ENCODE peak calls at places on chromosome 18, in four cellular contexts. Z is HepG2, C is GM12878, D is A549. Q is an unnamed sample.

GRCh38 chr18:33282709-33283333 is 157.7 kb downstream of the CCDC178 start:
- DNase-seq in D (no peak), Z (no peak), C (no peak), Q (no peak)

GRCh38 chr18:37322497-37323035 is 243.0 kb downstream of the CELF4 start:
- DNase-seq in D (peak), Z (peak), C (no peak), Q (peak)

GRCh38 chr18:58443671-58444070 is 185.2 kb downstream of the ALPK2 start:
- DNase-seq in Z (no peak), C (no peak), D (no peak), Q (no peak)

GRCh38 chr18:7568426-7568825 is 1.3 kb downstream of the PTPRM start:
- DNase-seq in C (no peak), D (no peak), Z (peak), Q (no peak)

GRCh38 chr18:10298346-10298745 is 156.1 kb upstream of the APCDD1 start:
- DNase-seq in Z (no peak), D (no peak), C (no peak), Q (no peak)

GRCh38 chr18:58991127-58991798 is 126.6 kb downstream of the ZNF532 start:
- DNase-seq in D (no peak), C (peak), Z (no peak), Q (no peak)

GRCh38 chr18:2827076-2827475 is 19.7 kb upstream of the EMILIN2 start:
- DNase-seq in D (no peak), C (no peak), Z (no peak), Q (no peak)

GRCh38 chr18:22594155-22594690 is 176.5 kb upstream of the CTAGE1 start:
- DNase-seq in C (no peak), Z (no peak), D (no peak), Q (no peak)

GRCh38 chr18:13823707-13824395 is at the start of gene MC5R:
- DNase-seq in C (no peak), Z (peak), D (peak), Q (peak)

GRCh38 chr18:13688191-13689136 is 37.9 kb downstream of the FAM210A start:
- DNase-seq in Z (no peak), D (no peak), C (no peak), Q (no peak)

GRCh38 chr18:7576685-7577084 is 9.6 kb downstream of the PTPRM start:
- DNase-seq in Z (no peak), C (no peak), D (no peak), Q (no peak)

GRCh38 chr18:13550446-13551304 is 175.7 kb downstream of the FAM210A start:
- DNase-seq in D (no peak), C (no peak), Z (no peak), Q (no peak)

GRCh38 chr18:51664236-51664635 is 466.8 kb upstream of the MEX3C start:
- DNase-seq in Z (no peak), D (no peak), C (no peak), Q (no peak)

GRCh38 chr18:47215554-47216138 is 35.8 kb downstream of the SKOR2 start:
- DNase-seq in Z (peak), C (peak), D (peak), Q (peak)

GRCh38 chr18:22668496-22668895 is 250.8 kb upstream of the CTAGE1 start:
- DNase-seq in C (no peak), Z (no peak), D (no peak), Q (peak)

GRCh38 chr18:48816554-48816953 is 134.2 kb downstream of the SMAD7 start:
- DNase-seq in D (no peak), Z (no peak), C (no peak), Q (no peak)

GRCh38 chr18:24436939-24437338 is 10.5 kb downstream of the IMPACT start:
- DNase-seq in C (no peak), Z (no peak), D (no peak), Q (no peak)

GRCh38 chr18:37403788-37404187 is 161.8 kb downstream of the CELF4 start:
- DNase-seq in D (no peak), C (no peak), Z (no peak), Q (no peak)

GRCh38 chr18:48540329-48541025 is 1.6 kb downstream of the CTIF start:
- DNase-seq in D (peak), Z (peak), C (no peak), Q (peak)

GRCh38 chr18:39241534-39241933 is 1675.9 kb upstream of the CELF4 start:
- DNase-seq in D (no peak), C (no peak), Z (peak), Q (no peak)

DNA sequence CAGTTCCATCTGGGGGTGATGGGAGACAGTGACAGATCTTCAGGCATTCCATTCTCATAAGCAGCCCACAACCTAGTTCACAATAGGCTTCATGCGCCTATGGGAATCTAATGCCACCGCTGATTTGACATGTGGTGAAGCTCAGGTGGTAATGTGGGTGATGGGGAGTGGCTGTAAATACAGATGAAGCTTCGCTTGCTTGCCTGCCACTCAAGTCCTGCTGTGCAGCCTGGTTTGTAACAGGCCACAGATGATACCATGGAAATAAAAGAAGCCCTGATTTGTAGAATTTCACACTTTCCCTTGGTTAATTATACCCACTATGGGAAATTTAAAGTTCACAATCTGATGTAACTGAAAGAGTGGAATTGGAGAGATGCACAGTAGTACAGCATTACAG is 40.5 kb upstream of the CXXC1 start:
- DNase-seq in Z (no peak), D (no peak), C (no peak), Q (no peak)
- TF ChIP-seq BHLHE40 in Z (no peak), D (no peak), C (no peak), Q (no peak)

GRCh38 chr18:63162271-63163014 is 157.1 kb downstream of the BCL2 start:
- DNase-seq in D (no peak), C (peak), Z (no peak), Q (no peak)

GRCh38 chr18:63161032-63161727 is 158.4 kb downstream of the BCL2 start:
- DNase-seq in D (no peak), C (peak), Z (no peak), Q (no peak)

GRCh38 chr18:63160172-63160995 is 159.2 kb downstream of the BCL2 start:
- DNase-seq in Z (no peak), C (peak), D (no peak), Q (no peak)

GRCh38 chr18:63159590-63159989 is 160.0 kb downstream of the BCL2 start:
- DNase-seq in C (peak), D (no peak), Z (no peak), Q (no peak)

DNA sequence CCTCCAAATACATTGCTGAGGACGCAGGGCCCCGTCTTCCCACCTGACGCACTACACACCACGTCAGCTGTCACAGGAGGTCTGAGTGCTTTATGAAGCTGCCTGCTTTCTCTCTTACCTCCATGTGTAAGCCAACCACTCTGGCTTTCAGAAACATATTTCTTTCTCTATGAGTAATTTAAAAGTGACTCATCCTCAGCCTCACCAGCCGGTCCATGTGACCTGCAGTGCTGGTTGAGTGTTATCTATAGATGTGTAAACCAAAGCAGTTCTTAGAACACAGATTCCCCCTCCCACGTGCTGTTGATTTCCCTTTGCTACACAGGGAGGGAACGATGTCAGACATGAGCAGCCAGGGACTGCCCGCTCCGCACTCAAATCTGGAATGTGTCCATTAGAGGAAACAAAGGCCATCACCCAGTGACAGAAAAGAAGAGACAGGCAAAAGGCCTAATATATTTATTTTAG is 157.8 kb downstream of the BCL2 start:
- DNase-seq in D (peak), C (peak), Z (peak), Q (peak)
- TF ChIP-seq EP300 in D (no peak), C (peak), Z (no peak), Q (no peak)

DNA sequence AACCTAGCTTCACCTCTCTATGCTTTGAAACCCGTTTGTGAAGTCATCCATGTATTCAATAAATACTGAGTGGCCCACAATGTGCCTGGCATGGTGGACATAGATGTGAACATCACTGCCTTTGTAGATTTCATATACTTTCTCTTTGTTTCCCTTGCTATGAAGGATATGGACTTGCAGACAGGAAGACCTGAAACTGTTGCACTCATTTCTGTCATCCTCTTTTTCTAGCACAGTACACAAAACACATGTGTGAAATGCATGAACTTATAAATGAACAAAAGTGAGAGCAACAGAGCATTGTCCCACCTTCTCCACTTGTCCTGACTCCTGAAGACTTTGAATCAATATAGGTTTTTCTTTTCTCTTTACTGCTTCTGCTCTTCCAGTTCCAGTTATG is 249.4 kb upstream of the LINC00305 start:
- DNase-seq in D (no peak), C (no peak), Z (no peak), Q (no peak)
- TF ChIP-seq BHLHE40 in D (no peak), C (no peak), Z (no peak), Q (no peak)

GRCh38 chr18:41262688-41263087 is 692.3 kb upstream of the PIK3C3 start:
- DNase-seq in D (no peak), C (no peak), Z (no peak), Q (no peak)
- TF ChIP-seq EP300 in D (no peak), C (no peak), Z (no peak), Q (no peak)

GRCh38 chr18:74476154-74476553 is 19.0 kb upstream of the DIPK1C start:
- DNase-seq in D (no peak), C (no peak), Z (peak), Q (peak)

GRCh38 chr18:74472312-74472711 is 15.2 kb upstream of the DIPK1C start:
- DNase-seq in C (no peak), Z (no peak), D (no peak), Q (no peak)

GRCh38 chr18:74478316-74478715 is 17.8 kb upstream of the CNDP2 start:
- DNase-seq in Z (no peak), D (no peak), C (no peak), Q (no peak)

GRCh38 chr18:74477771-74478170 is 18.4 kb upstream of the CNDP2 start:
- DNase-seq in C (no peak), Z (no peak), D (no peak), Q (no peak)

GRCh38 chr18:74473976-74474375 is 16.9 kb upstream of the DIPK1C start:
- DNase-seq in D (no peak), Z (no peak), C (no peak), Q (no peak)
- TF ChIP-seq BHLHE40 in D (no peak), Z (no peak), C (no peak), Q (no peak)

DNA sequence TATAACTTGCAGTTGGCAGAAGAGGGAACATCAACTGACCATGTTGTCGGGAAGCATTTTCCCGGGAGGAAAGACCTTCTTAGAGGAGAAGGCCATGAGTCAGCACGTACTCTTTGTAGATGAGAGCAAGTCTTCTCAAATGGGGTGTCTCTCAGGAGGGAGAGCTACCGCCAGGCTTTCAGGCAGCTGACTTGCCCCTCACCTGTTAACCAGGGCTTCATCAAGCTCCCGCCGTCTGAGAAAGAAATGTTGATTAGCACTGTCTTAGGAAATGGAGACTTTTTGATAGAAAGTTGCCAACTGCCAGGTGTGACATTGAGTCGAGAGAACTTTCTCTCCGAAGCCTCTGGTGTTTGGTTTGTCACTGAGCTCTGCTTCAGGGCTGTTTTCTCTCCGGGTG is 196.1 kb downstream of the ZNF407 start:
- DNase-seq in Z (no peak), D (no peak), C (no peak), Q (no peak)
- TF ChIP-seq EP300 in Z (no peak), D (no peak), C (no peak), Q (no peak)

Q was measured in K562.